ENCODE peak calls at places on chromosomes 11 and 22, in ten cellular contexts. One of them, this sample, is unnamed.
A peak's percentile ranks its signal among the peaks of the same experiment; 100 is the strongest.

GRCh38 chr11:10441652-10442503 is 13.2 kb upstream of the AMPD3 start:
- DNase-seq in bronchial epithelial cell: peak; percentile 43
- DNase-seq in HCT116: no peak
- DNase-seq in posterior vena cava: no peak
- DNase-seq in GM04503: no peak
- DNase-seq in NCI-H1930: no peak
- DNase-seq in IMR-90: no peak
- DNase-seq in choroid plexus epithelial cell: no peak
- DNase-seq in body of pancreas: no peak
- DNase-seq in left ventricle myocardium superior: no peak
- DNase-seq in this sample: no peak

GRCh38 chr11:129324533-129325175 is 51.0 kb upstream of the BARX2 start:
- DNase-seq in bronchial epithelial cell: peak; percentile 65
- DNase-seq in HCT116: no peak
- DNase-seq in posterior vena cava: no peak
- DNase-seq in GM04503: no peak
- DNase-seq in NCI-H1930: no peak
- DNase-seq in IMR-90: no peak
- DNase-seq in choroid plexus epithelial cell: peak; percentile 30
- DNase-seq in body of pancreas: peak; percentile 76
- DNase-seq in left ventricle myocardium superior: peak; percentile 59
- DNase-seq in this sample: peak; percentile 10

GRCh38 chr11:84901986-84902385 is 725.2 kb downstream of the DLG2 start:
- DNase-seq in bronchial epithelial cell: no peak
- DNase-seq in HCT116: no peak
- DNase-seq in posterior vena cava: no peak
- DNase-seq in GM04503: peak; percentile 48
- DNase-seq in NCI-H1930: no peak
- DNase-seq in IMR-90: peak; percentile 37
- DNase-seq in choroid plexus epithelial cell: peak; percentile 62
- DNase-seq in body of pancreas: no peak
- DNase-seq in left ventricle myocardium superior: no peak
- DNase-seq in this sample: peak; percentile 5

GRCh38 chr22:23216331-23217170 is 36.2 kb downstream of the BCR start:
- DNase-seq in bronchial epithelial cell: no peak
- DNase-seq in HCT116: no peak
- DNase-seq in posterior vena cava: no peak
- DNase-seq in GM04503: no peak
- DNase-seq in NCI-H1930: no peak
- DNase-seq in IMR-90: no peak
- DNase-seq in choroid plexus epithelial cell: no peak
- DNase-seq in body of pancreas: no peak
- DNase-seq in left ventricle myocardium superior: no peak
- DNase-seq in this sample: no peak

GRCh38 chr11:65680192-65680743 is 17.6 kb upstream of the RELA start:
- DNase-seq in bronchial epithelial cell: no peak
- DNase-seq in HCT116: no peak
- DNase-seq in posterior vena cava: no peak
- DNase-seq in GM04503: no peak
- DNase-seq in NCI-H1930: no peak
- DNase-seq in IMR-90: no peak
- DNase-seq in choroid plexus epithelial cell: no peak
- DNase-seq in body of pancreas: no peak
- DNase-seq in left ventricle myocardium superior: no peak
- DNase-seq in this sample: no peak

GRCh38 chr11:68998390-68998911 is 14.6 kb downstream of the MRGPRF start:
- DNase-seq in bronchial epithelial cell: no peak
- DNase-seq in HCT116: no peak
- DNase-seq in posterior vena cava: peak; percentile 73
- DNase-seq in GM04503: no peak
- DNase-seq in NCI-H1930: no peak
- DNase-seq in IMR-90: peak; percentile 12
- DNase-seq in choroid plexus epithelial cell: peak; percentile 39
- DNase-seq in body of pancreas: peak; percentile 43
- DNase-seq in left ventricle myocardium superior: peak; percentile 34
- DNase-seq in this sample: peak; percentile 47

GRCh38 chr22:22770280-22770871 is 117.2 kb upstream of the IGLL5 start:
- DNase-seq in bronchial epithelial cell: peak; percentile 22
- DNase-seq in HCT116: no peak
- DNase-seq in posterior vena cava: no peak
- DNase-seq in GM04503: no peak
- DNase-seq in NCI-H1930: no peak
- DNase-seq in IMR-90: no peak
- DNase-seq in choroid plexus epithelial cell: peak; percentile 50
- DNase-seq in body of pancreas: peak; percentile 54
- DNase-seq in left ventricle myocardium superior: no peak
- DNase-seq in this sample: peak; percentile 47

GRCh38 chr22:47333625-47334024 is 571.2 kb downstream of the TBC1D22A start:
- DNase-seq in bronchial epithelial cell: peak; percentile 65
- DNase-seq in HCT116: peak; percentile 56
- DNase-seq in posterior vena cava: no peak
- DNase-seq in GM04503: peak; percentile 18
- DNase-seq in NCI-H1930: no peak
- DNase-seq in IMR-90: peak; percentile 71
- DNase-seq in choroid plexus epithelial cell: peak; percentile 68
- DNase-seq in body of pancreas: peak; percentile 24
- DNase-seq in left ventricle myocardium superior: no peak
- DNase-seq in this sample: peak; percentile 67

GRCh38 chr11:47270331-47271271 is 668 bp downstream of the MADD start:
- DNase-seq in bronchial epithelial cell: peak; percentile 47
- DNase-seq in HCT116: no peak
- DNase-seq in posterior vena cava: peak; percentile 78
- DNase-seq in GM04503: no peak
- DNase-seq in NCI-H1930: no peak
- DNase-seq in IMR-90: peak; percentile 72
- DNase-seq in choroid plexus epithelial cell: peak; percentile 72
- DNase-seq in body of pancreas: peak; percentile 46
- DNase-seq in left ventricle myocardium superior: no peak
- DNase-seq in this sample: peak; percentile 73

GRCh38 chr11:47606731-47607130 is 12.5 kb upstream of the C1QTNF4 start:
- DNase-seq in bronchial epithelial cell: no peak
- DNase-seq in HCT116: no peak
- DNase-seq in posterior vena cava: no peak
- DNase-seq in GM04503: no peak
- DNase-seq in NCI-H1930: no peak
- DNase-seq in IMR-90: peak; percentile 24
- DNase-seq in choroid plexus epithelial cell: peak; percentile 70
- DNase-seq in body of pancreas: no peak
- DNase-seq in left ventricle myocardium superior: peak; percentile 51
- DNase-seq in this sample: no peak

GRCh38 chr22:38203090-38203810 is 1.5 kb downstream of the MAFF start:
- DNase-seq in bronchial epithelial cell: peak; percentile 51
- DNase-seq in HCT116: no peak
- DNase-seq in posterior vena cava: no peak
- DNase-seq in GM04503: no peak
- DNase-seq in NCI-H1930: no peak
- DNase-seq in IMR-90: peak; percentile 53
- DNase-seq in choroid plexus epithelial cell: peak; percentile 60
- DNase-seq in body of pancreas: peak; percentile 82
- DNase-seq in left ventricle myocardium superior: peak; percentile 52
- DNase-seq in this sample: peak; percentile 59

GRCh38 chr11:115606223-115607220 is 102.3 kb upstream of the CADM1 start:
- DNase-seq in bronchial epithelial cell: no peak
- DNase-seq in HCT116: no peak
- DNase-seq in posterior vena cava: no peak
- DNase-seq in GM04503: no peak
- DNase-seq in NCI-H1930: no peak
- DNase-seq in IMR-90: peak; percentile 67
- DNase-seq in choroid plexus epithelial cell: peak; percentile 10
- DNase-seq in body of pancreas: peak; percentile 55
- DNase-seq in left ventricle myocardium superior: peak; percentile 63
- DNase-seq in this sample: peak; percentile 45

GRCh38 chr11:56533054-56533740 is 9.9 kb downstream of the OR5M11 start:
- DNase-seq in bronchial epithelial cell: no peak
- DNase-seq in HCT116: no peak
- DNase-seq in posterior vena cava: no peak
- DNase-seq in GM04503: no peak
- DNase-seq in NCI-H1930: no peak
- DNase-seq in IMR-90: no peak
- DNase-seq in choroid plexus epithelial cell: no peak
- DNase-seq in body of pancreas: no peak
- DNase-seq in left ventricle myocardium superior: no peak
- DNase-seq in this sample: no peak

GRCh38 chr11:44067266-44067665 is 1.2 kb downstream of the ACCS start:
- DNase-seq in bronchial epithelial cell: no peak
- DNase-seq in HCT116: no peak
- DNase-seq in posterior vena cava: no peak
- DNase-seq in GM04503: no peak
- DNase-seq in NCI-H1930: no peak
- DNase-seq in IMR-90: no peak
- DNase-seq in choroid plexus epithelial cell: no peak
- DNase-seq in body of pancreas: no peak
- DNase-seq in left ventricle myocardium superior: no peak
- DNase-seq in this sample: no peak

GRCh38 chr22:24189249-24190158 is 8.2 kb downstream of the SUSD2 start:
- DNase-seq in bronchial epithelial cell: peak; percentile 38
- DNase-seq in HCT116: no peak
- DNase-seq in posterior vena cava: peak; percentile 91
- DNase-seq in GM04503: no peak
- DNase-seq in NCI-H1930: peak; percentile 11
- DNase-seq in IMR-90: peak; percentile 50
- DNase-seq in choroid plexus epithelial cell: peak; percentile 72
- DNase-seq in body of pancreas: peak; percentile 84
- DNase-seq in left ventricle myocardium superior: peak; percentile 86
- DNase-seq in this sample: peak; percentile 74